ENCODE peak calls at places on chromosome 19, in ten cellular contexts. V is esophagus squamous epithelium; H is body of pancreas; J is type B pancreatic cell; D is BJ; Q is heart left ventricle; Z is heart right ventricle; S is stimulated activated CD8-positive, alpha-beta memory T cell treated with anti-CD3 and anti-CD28 coated beads, Interleukin-7, amount 100 ng/mL, for 1 hour; N is osteocyte; B is H54. C is an unnamed sample.

GRCh38 chr19:3058009-3058820 is 4.1 kb downstream of the TLE5 start:
- DNase-seq in N (no peak), Q (no peak), H (no peak), S (no peak), D (no peak), J (no peak), B (no peak), Z (no peak), V (no peak), C (peak; percentile 97)

GRCh38 chr19:48471836-48472235 is 2.7 kb downstream of the CYTH2 start:
- DNase-seq in B (no peak), V (no peak), J (no peak), Q (no peak), H (no peak), Z (no peak), N (no peak), D (no peak), S (no peak), C (no peak)

GRCh38 chr19:6076675-6077463 is 33.4 kb downstream of the RFX2 start:
- DNase-seq in S (no peak), Z (no peak), N (no peak), V (no peak), H (no peak), B (peak; percentile 44), J (no peak), D (peak; percentile 92), Q (no peak), C (peak; percentile 95)

GRCh38 chr19:24069907-24070657 is 16.9 kb upstream of the ZNF254 start:
- DNase-seq in H (no peak), V (no peak), B (no peak), Z (no peak), J (no peak), N (no peak), D (no peak), S (no peak), Q (no peak), C (no peak)

GRCh38 chr19:2663920-2664571 is 38.4 kb downstream of the GNG7 start:
- DNase-seq in N (no peak), D (no peak), Z (peak; percentile 81), S (no peak), Q (peak; percentile 91), H (peak; percentile 35), J (no peak), B (no peak), V (no peak), C (no peak)

GRCh38 chr19:16076958-16077611 is 790 bp downstream of the TPM4 start:
- DNase-seq in J (no peak), Z (peak; percentile 69), N (no peak), H (peak; percentile 52), Q (peak; percentile 76), V (no peak), D (no peak), B (no peak), S (no peak), C (peak; percentile 60)

GRCh38 chr19:33368074-33368864 is 5.2 kb upstream of the CEBPG start:
- DNase-seq in Z (no peak), J (no peak), B (peak; percentile 84), V (no peak), N (no peak), H (no peak), S (no peak), Q (no peak), D (no peak), C (peak; percentile 56)

GRCh38 chr19:56934438-56935090 is 94.0 kb upstream of the PEG3 start:
- DNase-seq in B (no peak), D (no peak), Z (no peak), J (no peak), H (no peak), V (no peak), Q (no peak), S (no peak), N (no peak), C (peak; percentile 85)

GRCh38 chr19:30076101-30076551 is 134.1 kb downstream of the URI1 start:
- DNase-seq in J (no peak), Q (no peak), V (no peak), B (no peak), S (no peak), N (no peak), Z (no peak), H (no peak), D (no peak), C (no peak)

GRCh38 chr19:44745386-44745831 is 3.1 kb upstream of the BCL3 start:
- DNase-seq in Z (peak; percentile 79), V (no peak), N (peak; percentile 86), B (peak; percentile 79), S (no peak), J (no peak), H (peak; percentile 42), D (peak; percentile 47), Q (peak; percentile 84), C (peak; percentile 63)

GRCh38 chr19:42531313-42531712 is 3.0 kb upstream of the CEACAM1 start:
- DNase-seq in D (no peak), B (no peak), Z (no peak), H (no peak), J (peak; percentile 48), V (no peak), N (peak; percentile 49), S (no peak), Q (no peak), C (peak; percentile 9)

GRCh38 chr19:30695171-30695875 is 323.1 kb downstream of the ZNF536 start:
- DNase-seq in V (no peak), B (no peak), Q (no peak), N (no peak), S (no peak), J (no peak), D (no peak), Z (no peak), H (no peak), C (no peak)

GRCh38 chr19:39053276-39054090 is 21.1 kb upstream of the FBXO27 start:
- DNase-seq in S (no peak), H (peak; percentile 13), V (no peak), B (no peak), D (no peak), J (no peak), N (no peak), Q (no peak), Z (no peak), C (no peak)

GRCh38 chr19:35142531-35143230 is 374 bp upstream of the FXYD7 start:
- DNase-seq in Z (peak; percentile 63), D (no peak), S (peak; percentile 46), B (no peak), V (no peak), H (peak; percentile 85), Q (peak; percentile 42), N (no peak), J (no peak), C (peak; percentile 65)

GRCh38 chr19:22617614-22618325 is 16.4 kb upstream of the ZNF492 start:
- DNase-seq in V (no peak), D (no peak), Z (peak; percentile 58), H (no peak), B (no peak), J (no peak), N (peak; percentile 80), Q (peak; percentile 48), S (no peak), C (no peak)

GRCh38 chr19:36113895-36114762 is 546 bp downstream of the POLR2I start:
- DNase-seq in J (no peak), D (no peak), H (peak; percentile 35), Q (peak; percentile 50), V (no peak), B (no peak), N (no peak), Z (no peak), S (no peak), C (no peak)

GRCh38 chr19:39850892-39851291 is 4.7 kb upstream of the FBL start:
- DNase-seq in V (no peak), S (no peak), Z (no peak), D (no peak), B (no peak), N (no peak), J (no peak), H (no peak), Q (no peak), C (no peak)

GRCh38 chr19:7980168-7980567 is 25.3 kb downstream of the ELAVL1 start:
- DNase-seq in H (no peak), Q (no peak), Z (no peak), V (no peak), N (no peak), S (no peak), J (no peak), D (no peak), B (no peak), C (no peak)

GRCh38 chr19:17841810-17842662 is 5.7 kb downstream of the JAK3 start:
- DNase-seq in B (peak; percentile 82), Q (peak; percentile 70), S (no peak), D (no peak), J (peak; percentile 92), N (peak; percentile 93), V (no peak), Z (peak; percentile 82), H (peak; percentile 76), C (peak; percentile 79)

GRCh38 chr19:16640951-16641350 is 12.9 kb upstream of the MED26 start:
- DNase-seq in H (no peak), N (no peak), Q (no peak), D (no peak), Z (no peak), J (no peak), V (no peak), S (no peak), B (no peak), C (no peak)

GRCh38 chr19:8571006-8571411 is 6.2 kb downstream of the MYO1F start:
- DNase-seq in D (no peak), V (no peak), S (no peak), N (no peak), J (no peak), B (peak; percentile 80), Q (no peak), H (no peak), Z (no peak), C (peak; percentile 21)

GRCh38 chr19:13984875-13985741 is 21.0 kb downstream of the RFX1 start:
- DNase-seq in J (no peak), V (no peak), H (no peak), Z (no peak), Q (no peak), D (no peak), B (no peak), N (no peak), S (no peak), C (no peak)